ENCODE peak calls at places on chromosomes 5 and 9, in four cellular contexts. A is fibroblast of lung, J is thoracic aorta, L is cardiac muscle cell. K is an unnamed sample.

GRCh38 chr5:151184316-151185042 is 26.9 kb upstream of the ANXA6 start:
- DNase-seq in A (no peak), J (no peak), L (peak; percentile 25), K (no peak)

GRCh38 chr9:37806271-37806670 is 5.7 kb downstream of the DCAF10 start:
- DNase-seq in L (no peak), J (no peak), A (no peak), K (no peak)

GRCh38 chr5:149210229-149210628 is 61.4 kb upstream of the AFAP1L1 start:
- DNase-seq in L (peak; percentile 8), J (no peak), A (peak; percentile 80), K (peak; percentile 73)

GRCh38 chr9:136728080-136728547 is 14.6 kb downstream of the LCN10 start:
- DNase-seq in L (peak; percentile 93), J (peak; percentile 40), A (peak; percentile 90), K (peak; percentile 95)

GRCh38 chr5:37272564-37272963 is 23.4 kb upstream of the CPLANE1 start:
- DNase-seq in L (peak; percentile 8), A (no peak), J (no peak), K (peak; percentile 88)

GRCh38 chr9:69326261-69326660 is 1.2 kb downstream of the ENTREP1 start:
- DNase-seq in A (no peak), L (no peak), J (no peak), K (no peak)

GRCh38 chr5:125266106-125266505 is 519.7 kb upstream of the ZNF608 start:
- DNase-seq in L (no peak), J (no peak), A (no peak), K (no peak)

GRCh38 chr9:92808726-92809451 is 44.3 kb upstream of the BICD2 start:
- DNase-seq in L (peak; percentile 83), J (no peak), A (peak; percentile 76), K (peak; percentile 74)

GRCh38 chr9:385818-386398 is 171.2 kb downstream of the DOCK8 start:
- DNase-seq in L (peak; percentile 85), A (peak; percentile 55), J (no peak), K (peak; percentile 34)

GRCh38 chr5:132777209-132778069 is at the start of gene SEPTIN8:
- DNase-seq in J (no peak), A (peak; percentile 40), L (peak; percentile 51), K (peak; percentile 86)

GRCh38 chr5:4058899-4059298 is 463.3 kb downstream of the IRX1 start:
- DNase-seq in A (no peak), J (no peak), L (no peak), K (peak; percentile 1)

GRCh38 chr9:92176068-92176799 is 61.0 kb upstream of the SPTLC1 start:
- DNase-seq in L (no peak), A (no peak), J (no peak), K (no peak)

GRCh38 chr5:55344392-55344992 is 36.7 kb downstream of the MTREX start:
- DNase-seq in J (peak; percentile 45), L (peak; percentile 80), A (peak; percentile 80), K (peak; percentile 46)

GRCh38 chr5:142324377-142324870 is 397 bp downstream of the SPRY4 start:
- DNase-seq in J (no peak), A (no peak), L (no peak), K (peak; percentile 53)

GRCh38 chr5:160363661-160364060 is 6.8 kb downstream of the C1QTNF2 start:
- DNase-seq in A (no peak), L (no peak), J (no peak), K (no peak)

GRCh38 chr9:106632621-106633020 is 230.3 kb upstream of the ZNF462 start:
- DNase-seq in A (no peak), L (no peak), J (no peak), K (peak; percentile 64)

GRCh38 chr5:54388411-54388810 is 67.1 kb upstream of the HSPB3 start:
- DNase-seq in L (peak; percentile 3), A (peak; percentile 6), J (no peak), K (no peak)

GRCh38 chr5:71810023-71810422 is 90.9 kb downstream of the CARTPT start:
- DNase-seq in A (no peak), J (no peak), L (no peak), K (no peak)

GRCh38 chr9:127805620-127806019 is 2.9 kb downstream of the FPGS start:
- DNase-seq in J (no peak), L (peak; percentile 42), A (peak; percentile 36), K (no peak)

GRCh38 chr9:5455181-5455580 is 4.8 kb downstream of the CD274 start:
- DNase-seq in L (peak; percentile 51), A (peak; percentile 37), J (no peak), K (peak; percentile 30)

GRCh38 chr5:135087950-135088349 is 53.9 kb upstream of the PITX1 start:
- DNase-seq in J (no peak), L (no peak), A (no peak), K (no peak)

GRCh38 chr5:141845371-141845821 is 32.8 kb downstream of the PCDH1 start:
- DNase-seq in A (no peak), J (no peak), L (no peak), K (peak; percentile 44)

GRCh38 chr5:146878471-146879172 is at the start of gene PPP2R2B:
- DNase-seq in J (no peak), L (peak; percentile 46), A (peak; percentile 12), K (peak; percentile 23)

GRCh38 chr9:133050142-133050541 is 11.6 kb upstream of the CEL start:
- DNase-seq in A (peak; percentile 48), L (peak; percentile 19), J (no peak), K (no peak)

GRCh38 chr9:124707667-124708066 is 63.4 kb downstream of the NR6A1 start:
- DNase-seq in J (no peak), A (no peak), L (no peak), K (no peak)

GRCh38 chr5:96150007-96150406 is 188.4 kb upstream of the ELL2 start:
- DNase-seq in L (no peak), J (no peak), A (no peak), K (no peak)

GRCh38 chr9:27377147-27377807 is 80.3 kb upstream of the EQTN start:
- DNase-seq in A (no peak), J (no peak), L (no peak), K (peak; percentile 68)

GRCh38 chr9:114153761-114154596 is 1.4 kb upstream of the COL27A1 start:
- DNase-seq in J (no peak), A (no peak), L (peak; percentile 42), K (peak; percentile 54)
- TF ChIP-seq CTCF in J (peak; percentile 17), A (peak; percentile 22), L (peak; percentile 50), K (peak; percentile 65)

DNA sequence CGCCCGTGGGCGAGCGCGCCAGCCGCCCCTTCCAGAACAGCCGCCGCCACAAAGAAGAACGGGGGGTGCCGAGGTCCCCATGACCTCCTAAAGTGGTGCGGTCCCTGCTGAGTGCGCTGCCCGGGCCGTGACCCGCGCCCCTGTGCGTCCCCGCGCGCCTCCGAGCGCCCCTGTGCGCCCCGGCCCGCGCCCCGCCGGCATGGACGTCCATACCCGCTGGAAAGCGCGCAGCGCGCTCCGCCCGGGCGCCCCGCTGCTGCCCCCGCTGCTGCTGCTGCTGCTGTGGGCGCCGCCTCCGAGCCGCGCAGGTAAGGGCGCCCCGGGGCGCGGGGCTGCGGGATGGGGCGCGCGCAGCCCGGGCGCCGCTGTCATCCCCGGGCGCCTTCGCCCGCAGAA is 384 bp downstream of the COL5A1 start:
- DNase-seq in L (no peak), A (no peak), J (no peak), K (no peak)
- H3K27ac ChIP-seq in L (peak overlapping the region; percentile 44), A (peak overlapping the region; percentile 77), J (peak overlapping the region; percentile 92), K (peak overlapping the region; percentile 97)

GRCh38 chr9:7143801-7144200 is 386.0 kb downstream of the KDM4C start:
- DNase-seq in J (no peak), L (no peak), A (no peak), K (no peak)

GRCh38 chr9:7146582-7146981 is 388.8 kb downstream of the KDM4C start:
- DNase-seq in A (no peak), J (no peak), L (no peak), K (peak; percentile 1)

GRCh38 chr9:7145361-7146069 is 387.7 kb downstream of the KDM4C start:
- DNase-seq in J (no peak), A (no peak), L (no peak), K (no peak)

GRCh38 chr9:7147136-7148090 is 389.6 kb downstream of the KDM4C start:
- DNase-seq in A (peak; percentile 22), J (no peak), L (no peak), K (no peak)

GRCh38 chr9:7144265-7145046 is 386.7 kb downstream of the KDM4C start:
- DNase-seq in J (no peak), A (no peak), L (no peak), K (no peak)
- TF ChIP-seq CTCF in J (no peak), A (no peak), L (no peak), K (no peak)

GRCh38 chr5:180333661-180334060 is 19.5 kb downstream of the GFPT2 start:
- DNase-seq in J (no peak), L (peak; percentile 52), A (peak; percentile 53), K (peak; percentile 86)
- H3K27ac ChIP-seq in J (no peak overlapping the region), L (no peak overlapping the region), A (no peak overlapping the region), K (peak overlapping the region; percentile 65)

GRCh38 chr9:134059188-134059641 is 8.6 kb downstream of the BRD3 start:
- DNase-seq in J (no peak), L (no peak), A (no peak), K (no peak)

GRCh38 chr9:134059661-134060395 is 8.0 kb downstream of the BRD3 start:
- DNase-seq in J (no peak), L (no peak), A (no peak), K (no peak)

GRCh38 chr9:134057751-134058701 is 9.8 kb downstream of the BRD3 start:
- DNase-seq in A (no peak), J (no peak), L (no peak), K (no peak)

GRCh38 chr9:134057311-134057665 is 10.5 kb downstream of the BRD3 start:
- DNase-seq in A (no peak), L (no peak), J (no peak), K (no peak)

GRCh38 chr9:134058716-134059115 is 9.1 kb downstream of the BRD3 start:
- DNase-seq in L (no peak), J (no peak), A (no peak), K (peak; percentile 71)
- TF ChIP-seq CTCF in L (peak; percentile 10), J (no peak), A (no peak), K (no peak)

DNA sequence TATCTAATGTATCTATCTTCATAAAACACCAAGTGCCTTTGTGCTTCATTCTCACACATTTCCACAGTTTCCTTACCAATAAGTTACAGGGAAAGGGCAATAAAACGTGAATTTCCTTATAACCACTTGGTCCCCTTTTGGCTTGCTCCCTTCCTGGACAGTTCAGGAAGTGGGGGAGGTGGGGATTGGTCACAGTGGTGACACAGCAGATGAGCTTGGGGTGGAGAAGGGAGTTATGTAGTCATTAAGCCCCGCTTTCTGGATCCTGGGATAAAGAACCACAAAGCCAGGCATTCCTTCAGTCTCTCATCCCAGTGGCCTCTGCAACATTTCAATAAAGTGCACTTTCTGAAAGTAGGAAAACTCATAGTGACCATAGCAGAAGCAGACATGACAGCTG is 47.1 kb upstream of the FYB1 start:
- DNase-seq in J (no peak), L (no peak), A (no peak), K (no peak)
- H3K27ac ChIP-seq in J (no peak overlapping the region), L (no peak overlapping the region), A (no peak overlapping the region), K (no peak overlapping the region)

GRCh38 chr9:33860200-33860871 is 43.4 kb downstream of the UBE2R2 start:
- DNase-seq in A (no peak), L (peak; percentile 19), J (no peak), K (no peak)
- TF ChIP-seq CTCF in A (no peak), L (no peak), J (no peak), K (no peak)

K was measured in RWPE1.